ENCODE peak calls at places on chromosomes 7 and 10, in eight cellular contexts. V, K, O, C, N, A, Q and X are unnamed samples.

GRCh38 chr10:117967149-117967548 is 79.6 kb downstream of the RAB11FIP2 start:
- DNase-seq in K (no peak), V (no peak), C (no peak), O (no peak), A (no peak), N (no peak), Q (no peak), X (no peak)

GRCh38 chr10:13707156-13707881 is 120.6 kb downstream of the PRPF18 start:
- DNase-seq in Q (no peak), C (peak; percentile 88), K (peak; percentile 49), V (peak; percentile 87), A (peak; percentile 80), O (no peak), N (peak; percentile 77), X (no peak)

GRCh38 chr10:100101526-100102076 is 19.9 kb upstream of the CPN1 start:
- DNase-seq in Q (no peak), A (peak; percentile 46), C (no peak), N (peak; percentile 71), K (peak; percentile 53), V (no peak), O (no peak), X (no peak)

GRCh38 chr7:143299840-143300239 is 11.7 kb downstream of the CASP2 start:
- DNase-seq in Q (peak; percentile 72), N (peak; percentile 42), K (peak; percentile 52), V (peak; percentile 79), A (peak; percentile 22), C (peak; percentile 56), O (peak; percentile 23), X (peak; percentile 55)

GRCh38 chr7:116571037-116571436 is 46.2 kb downstream of the CAV1 start:
- DNase-seq in A (peak; percentile 92), N (no peak), V (no peak), K (peak; percentile 75), Q (no peak), O (no peak), C (no peak), X (no peak)

GRCh38 chr10:117536359-117536861 is 6.1 kb upstream of the EMX2 start:
- DNase-seq in O (no peak), N (no peak), Q (no peak), V (peak; percentile 52), A (peak; percentile 24), C (no peak), K (no peak), X (no peak)

GRCh38 chr10:50382576-50383023 is 131.3 kb upstream of the ASAH2 start:
- DNase-seq in A (peak; percentile 36), N (no peak), V (no peak), O (no peak), Q (no peak), K (no peak), C (no peak), X (no peak)

GRCh38 chr10:14010083-14010551 is 320.6 kb downstream of the FRMD4A start:
- DNase-seq in K (no peak), C (peak; percentile 27), O (no peak), V (peak; percentile 38), Q (no peak), N (no peak), A (peak; percentile 84), X (no peak)

GRCh38 chr7:16695621-16696237 is 49.7 kb downstream of the BZW2 start:
- DNase-seq in C (peak; percentile 57), Q (peak; percentile 39), V (peak; percentile 65), N (peak; percentile 70), A (peak; percentile 76), K (peak; percentile 80), O (peak; percentile 48), X (peak; percentile 19)

GRCh38 chr7:41994046-41994745 is 242.8 kb downstream of the GLI3 start:
- DNase-seq in N (no peak), A (peak; percentile 34), Q (no peak), C (no peak), V (no peak), O (no peak), K (peak; percentile 34), X (no peak)

GRCh38 chr7:28178537-28178936 is 2.1 kb downstream of the JAZF1 start:
- DNase-seq in C (no peak), K (peak; percentile 35), N (no peak), A (peak; percentile 67), V (no peak), Q (no peak), O (no peak), X (no peak)

GRCh38 chr7:130927062-130927461 is 193.1 kb upstream of the KLF14 start:
- DNase-seq in N (no peak), K (peak; percentile 1), Q (no peak), V (no peak), O (no peak), A (no peak), C (no peak), X (no peak)

GRCh38 chr7:158824028-158824427 is 5.3 kb downstream of the ESYT2 start:
- DNase-seq in N (no peak), C (no peak), A (peak; percentile 71), V (no peak), O (no peak), Q (no peak), K (no peak), X (peak; percentile 19)

GRCh38 chr7:208816-209215 is 16.4 kb downstream of the FAM20C start:
- DNase-seq in K (no peak), N (no peak), V (no peak), O (no peak), A (no peak), Q (no peak), C (no peak), X (no peak)

GRCh38 chr7:111168182-111168581 is 77.3 kb downstream of the LRRN3 start:
- DNase-seq in C (no peak), K (no peak), Q (no peak), O (no peak), N (peak; percentile 36), V (no peak), A (peak; percentile 20), X (no peak)

GRCh38 chr7:74271742-74272141 is 17.5 kb upstream of the CLIP2 start:
- DNase-seq in O (no peak), C (no peak), K (no peak), N (no peak), A (no peak), V (no peak), Q (no peak), X (peak; percentile 79)
- H3K27ac ChIP-seq in O (no peak overlapping the region), C (no peak overlapping the region), K (peak overlapping the region; percentile 95), N (peak overlapping the region; percentile 61), A (peak overlapping the region; percentile 98), V (peak overlapping the region; percentile 43), Q (no peak overlapping the region), X (peak overlapping the region; percentile 60)

GRCh38 chr7:70607281-70607680 is 524.7 kb upstream of the GALNT17 start:
- DNase-seq in A (no peak), C (no peak), O (no peak), N (no peak), V (no peak), Q (no peak), K (no peak), X (no peak)

GRCh38 chr7:70612811-70613210 is 519.1 kb upstream of the GALNT17 start:
- DNase-seq in Q (no peak), A (no peak), K (no peak), V (no peak), C (peak; percentile 63), N (no peak), O (no peak), X (no peak)

DNA sequence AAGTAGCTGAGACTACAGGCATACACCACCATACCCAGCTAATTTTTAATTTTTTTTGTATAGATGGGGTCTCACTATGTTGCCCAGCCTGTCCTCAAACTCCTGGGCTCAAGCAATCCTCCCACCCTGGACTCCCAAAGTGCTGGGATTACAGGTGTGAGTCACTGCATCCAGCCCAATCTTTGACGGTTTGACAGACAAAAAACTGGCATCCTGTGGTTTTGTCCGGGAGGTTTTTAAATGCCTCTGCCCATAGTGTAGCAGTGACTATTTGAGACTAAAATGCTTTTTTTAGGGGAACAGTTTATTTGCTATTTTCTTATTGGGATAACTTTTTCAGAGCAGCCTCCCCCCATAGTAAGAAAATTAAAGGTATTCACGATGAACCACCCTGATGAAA is 523.7 kb upstream of the GALNT17 start:
- DNase-seq in Q (no peak), V (no peak), O (no peak), K (no peak), C (no peak), N (no peak), A (no peak), X (no peak)
- TF ChIP-seq EZH2phosphoT487 in Q (no peak), V (no peak), O (no peak), K (no peak), C (no peak), N (no peak), A (no peak), X (no peak)

DNA sequence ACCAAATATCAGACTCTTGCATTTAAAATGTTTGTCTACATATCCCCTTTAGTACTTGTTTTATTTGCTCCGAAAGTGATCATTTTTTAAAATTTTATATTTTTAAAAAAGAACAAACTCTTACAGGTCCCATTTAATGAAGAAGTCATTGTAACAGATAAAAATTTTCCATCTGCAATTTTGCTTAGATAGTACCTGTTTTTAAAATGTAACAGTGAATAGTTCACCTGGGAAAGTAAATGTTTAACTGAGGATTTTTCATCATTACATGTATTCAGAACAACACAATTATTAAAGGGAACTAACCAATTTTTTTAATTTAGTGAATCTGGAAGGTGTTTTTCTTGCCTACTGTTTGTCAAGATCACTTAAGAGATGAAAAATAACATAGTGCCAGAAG is 1099.5 kb upstream of the PHF14 start:
- DNase-seq in Q (no peak), A (no peak), V (no peak), K (no peak), O (no peak), C (no peak), N (no peak), X (no peak)
- H2AFZ ChIP-seq in Q (no peak overlapping the region), A (no peak overlapping the region), V (no peak overlapping the region), K (no peak overlapping the region), O (no peak overlapping the region), C (no peak overlapping the region), N (no peak overlapping the region), X (no peak overlapping the region)

DNA sequence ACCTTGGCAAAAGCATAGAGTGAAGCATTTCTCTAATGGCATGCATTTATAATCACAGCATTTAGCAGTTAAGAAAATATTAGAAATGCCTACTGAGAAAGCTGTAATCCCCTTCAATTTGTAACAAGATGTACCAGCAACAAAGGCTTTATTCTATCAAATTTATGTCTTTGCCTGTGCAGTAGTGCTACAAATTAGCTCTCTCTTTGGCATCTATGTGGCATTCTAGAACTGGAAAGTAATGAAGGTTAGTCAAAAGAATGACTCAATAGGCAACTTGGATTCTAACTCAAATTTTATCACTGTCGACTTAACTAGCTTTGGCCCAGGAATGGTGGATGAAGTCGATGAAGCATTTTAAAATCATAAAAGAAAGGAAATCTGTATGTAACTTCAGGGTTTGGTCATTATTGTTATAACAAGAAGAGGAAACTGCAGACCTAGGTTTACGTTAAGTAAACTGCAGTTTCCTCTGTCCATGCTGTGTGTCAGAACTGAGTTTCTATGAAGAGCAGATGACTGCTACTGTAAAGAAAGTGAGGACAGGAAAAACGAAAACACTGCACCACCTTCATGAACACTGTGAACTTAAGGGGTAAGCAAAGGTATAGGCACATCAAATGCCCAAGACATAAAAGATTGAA is 140.0 kb downstream of the RAPGEF5 start:
- DNase-seq in K (no peak), N (no peak), O (no peak), A (no peak), C (no peak), Q (no peak), V (no peak), X (no peak)
- H3K27ac ChIP-seq in K (no peak overlapping the region), N (no peak overlapping the region), O (no peak overlapping the region), A (no peak overlapping the region), C (no peak overlapping the region), Q (no peak overlapping the region), V (no peak overlapping the region), X (no peak overlapping the region)